ENCODE peak calls at places on chromosomes 7 and 10, in ten cellular contexts. C, E, B, O, U, X, D, G, K and H are unnamed samples.
A peak's percentile ranks its signal among the peaks of the same experiment; 100 is the strongest.

GRCh38 chr7:44185729-44186128 is 3.5 kb downstream of the GCK start:
- DNase-seq in C (peak; percentile 35), E (no peak), B (no peak), O (no peak), U (no peak), X (no peak), D (no peak), G (no peak), K (no peak), H (no peak)

GRCh38 chr10:109914966-109915365 is 8.3 kb downstream of the XPNPEP1 start:
- DNase-seq in C (no peak), E (peak; percentile 64), B (peak; percentile 91), O (no peak), U (no peak), X (peak; percentile 72), D (no peak), G (peak; percentile 83), K (peak; percentile 80), H (no peak)

GRCh38 chr7:105776068-105776790 is 100.2 kb downstream of the ATXN7L1 start:
- DNase-seq in C (peak; percentile 75), E (no peak), B (peak; percentile 96), O (no peak), U (peak; percentile 84), X (peak; percentile 32), D (peak; percentile 35), G (peak; percentile 54), K (no peak), H (peak; percentile 91)

GRCh38 chr10:98852686-98853085 is 383.0 kb downstream of the HPSE2 start:
- DNase-seq in C (no peak), E (no peak), B (no peak), O (no peak), U (no peak), X (no peak), D (no peak), G (no peak), K (no peak), H (no peak)

GRCh38 chr7:1802899-1803298 is 132.8 kb downstream of the ELFN1 start:
- DNase-seq in C (peak; percentile 38), E (no peak), B (no peak), O (no peak), U (no peak), X (no peak), D (peak; percentile 22), G (no peak), K (no peak), H (no peak)

GRCh38 chr7:57425239-57425944 is 24.6 kb upstream of the ZNF716 start:
- DNase-seq in C (no peak), E (no peak), B (no peak), O (no peak), U (no peak), X (no peak), D (no peak), G (no peak), K (no peak), H (no peak)

GRCh38 chr7:18420758-18421157 is 74.8 kb upstream of the HDAC9 start:
- DNase-seq in C (no peak), E (no peak), B (peak; percentile 76), O (no peak), U (no peak), X (no peak), D (no peak), G (no peak), K (peak; percentile 21), H (no peak)

GRCh38 chr10:17915181-17915580 is 36.5 kb upstream of the SLC39A12 start:
- DNase-seq in C (no peak), E (no peak), B (no peak), O (no peak), U (no peak), X (no peak), D (no peak), G (no peak), K (no peak), H (no peak)

GRCh38 chr7:80060218-80060806 is 74.3 kb upstream of the GNAI1 start:
- DNase-seq in C (no peak), E (no peak), B (peak; percentile 43), O (no peak), U (no peak), X (no peak), D (no peak), G (peak; percentile 52), K (peak; percentile 72), H (no peak)

GRCh38 chr10:62858364-62858763 is 42.2 kb upstream of the EGR2 start:
- DNase-seq in C (no peak), E (no peak), B (no peak), O (no peak), U (no peak), X (no peak), D (no peak), G (no peak), K (no peak), H (no peak)

GRCh38 chr10:100022403-100022802 is 12.7 kb upstream of the DNMBP start:
- DNase-seq in C (no peak), E (no peak), B (no peak), O (no peak), U (no peak), X (no peak), D (no peak), G (no peak), K (no peak), H (no peak)

GRCh38 chr7:159095979-159096411 is 48.7 kb downstream of the VIPR2 start:
- DNase-seq in C (peak; percentile 66), E (no peak), B (no peak), O (no peak), U (no peak), X (no peak), D (peak; percentile 20), G (no peak), K (no peak), H (peak; percentile 5)
- H3K9me3 ChIP-seq in C (no peaks in the 10 kb centered on the region), E (no peaks in the 10 kb centered on the region), B (peaks cover 39% of the 10 kb centered on the region), O (no peaks in the 10 kb centered on the region), U (no peaks in the 10 kb centered on the region), X (no peaks in the 10 kb centered on the region), D (no peaks in the 10 kb centered on the region), G (no peaks in the 10 kb centered on the region), K (no peaks in the 10 kb centered on the region), H (no peaks in the 10 kb centered on the region)

DNA sequence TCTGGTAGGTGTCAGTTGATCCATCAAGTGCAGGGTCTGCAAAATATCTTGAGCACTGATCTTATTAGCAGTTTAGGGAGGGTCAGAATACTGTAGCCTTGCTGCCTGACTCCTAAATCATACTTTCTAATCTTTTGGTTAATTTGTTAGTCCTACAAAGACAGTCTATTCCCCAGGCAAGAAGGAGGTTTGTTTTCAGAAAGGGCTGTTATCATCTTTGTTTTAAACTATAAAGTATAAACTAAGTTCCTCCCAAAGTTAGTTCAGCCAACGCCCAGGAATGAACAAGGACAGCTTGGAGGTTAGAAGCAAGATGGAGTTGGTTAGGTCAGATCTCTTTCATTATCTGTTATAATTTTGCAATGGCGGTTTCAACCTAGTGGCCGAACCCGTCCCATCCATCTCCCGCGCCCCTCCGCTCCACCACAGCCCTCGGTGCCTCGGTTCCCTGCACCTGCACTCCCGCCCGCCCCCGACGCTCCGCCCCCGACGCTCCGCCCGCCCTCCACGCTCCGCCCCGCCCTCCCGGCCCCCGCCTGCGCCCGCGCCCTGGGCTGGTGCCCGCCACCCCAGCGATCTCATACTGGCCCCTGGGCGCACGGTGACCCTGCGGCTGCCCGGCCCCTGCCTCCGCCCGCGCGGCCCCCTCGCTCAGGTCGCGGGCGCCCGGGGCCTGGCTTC is at the start of gene ADCK2:
- DNase-seq in C (peak; percentile 80), E (peak; percentile 69), B (peak; percentile 20), O (peak; percentile 76), U (no peak), X (peak; percentile 81), D (peak; percentile 71), G (peak; percentile 77), K (peak; percentile 69), H (peak; percentile 48)
- H3K27ac ChIP-seq in C (peak within 1 kb of the TSS; percentile 87), E (peak within 1 kb of the TSS; percentile 83), B (no peak within 1 kb of the TSS), O (peak within 1 kb of the TSS; percentile 84), U (peak within 1 kb of the TSS; percentile 77), X (peak within 1 kb of the TSS; percentile 89), D (peak within 1 kb of the TSS; percentile 86), G (peak within 1 kb of the TSS; percentile 80), K (peak within 1 kb of the TSS; percentile 74), H (peak within 1 kb of the TSS; percentile 62)

GRCh38 chr10:119233123-119233820 is 25.9 kb downstream of the GRK5 start:
- DNase-seq in C (no peak), E (no peak), B (no peak), O (no peak), U (no peak), X (no peak), D (no peak), G (no peak), K (no peak), H (no peak)

GRCh38 chr10:119233821-119234220 is 26.4 kb downstream of the GRK5 start:
- DNase-seq in C (no peak), E (no peak), B (no peak), O (no peak), U (no peak), X (no peak), D (no peak), G (no peak), K (no peak), H (no peak)

GRCh38 chr10:119238577-119238976 is 31.2 kb downstream of the GRK5 start:
- DNase-seq in C (no peak), E (no peak), B (no peak), O (no peak), U (no peak), X (no peak), D (no peak), G (no peak), K (no peak), H (no peak)

GRCh38 chr10:119237722-119238436 is 30.5 kb downstream of the GRK5 start:
- DNase-seq in C (no peak), E (no peak), B (no peak), O (no peak), U (no peak), X (no peak), D (no peak), G (no peak), K (no peak), H (no peak)

GRCh38 chr10:119235381-119235780 is 28.0 kb downstream of the GRK5 start:
- DNase-seq in C (no peak), E (no peak), B (peak; percentile 20), O (no peak), U (no peak), X (no peak), D (no peak), G (no peak), K (no peak), H (no peak)
- H3K4me1 ChIP-seq in C (peaks cover 4% of the 10 kb centered on the region), E (peaks cover 30% of the 10 kb centered on the region), B (no peaks in the 10 kb centered on the region), O (peaks cover 73% of the 10 kb centered on the region), U (no peaks in the 10 kb centered on the region), X (no peaks in the 10 kb centered on the region), D (peaks cover 70% of the 10 kb centered on the region), G (peaks cover 40% of the 10 kb centered on the region), K (peaks cover 4% of the 10 kb centered on the region), H (no peaks in the 10 kb centered on the region)

GRCh38 chr7:157482011-157482410 is 145.2 kb downstream of the DNAJB6 start:
- DNase-seq in C (no peak), E (peak; percentile 2), B (no peak), O (no peak), U (no peak), X (no peak), D (no peak), G (no peak), K (no peak), H (no peak)
- H3K9me3 ChIP-seq in C (no peaks in the 10 kb centered on the region), E (no peaks in the 10 kb centered on the region), B (peaks cover 9% of the 10 kb centered on the region), O (no peaks in the 10 kb centered on the region), U (no peaks in the 10 kb centered on the region), X (no peaks in the 10 kb centered on the region), D (no peaks in the 10 kb centered on the region), G (no peaks in the 10 kb centered on the region), K (no peaks in the 10 kb centered on the region), H (no peaks in the 10 kb centered on the region)

GRCh38 chr10:79224263-79224949 is 122.9 kb upstream of the PPIF start:
- DNase-seq in C (no peak), E (no peak), B (no peak), O (no peak), U (no peak), X (no peak), D (no peak), G (no peak), K (no peak), H (no peak)
- H3K27ac ChIP-seq in C (no peak overlapping the region), E (no peak overlapping the region), B (no peak overlapping the region), O (peak overlapping the region; percentile 81), U (peak overlapping the region; percentile 55), X (no peak overlapping the region), D (peak overlapping the region; percentile 72), G (peak overlapping the region; percentile 73), K (no peak overlapping the region), H (peak overlapping the region; percentile 83)